ENCODE peak calls at places on chromosomes 11 and 22, in ten cellular contexts. Z is NCI-H1092; V is H9; Y is H4; R is HFF-Myc; B is dermis blood vessel endothelial cell; J is cardiac fibroblast; T is substantia nigra; C is stimulated activated CD8-positive, alpha-beta memory T cell treated with anti-CD3 and anti-CD28 coated beads, Interleukin-7, amount 100 ng/mL, for 1 hour; L is testis. O is an unnamed sample.
A peak's percentile ranks its signal among the peaks of the same experiment; 100 is the strongest.

GRCh38 chr11:1844221-1845094 is 5.7 kb downstream of the TNNI2 start:
- DNase-seq in Z (no peak), V (no peak), Y (no peak), R (no peak), B (peak; percentile 12), J (no peak), T (no peak), C (no peak), L (peak; percentile 68), O (no peak)

GRCh38 chr11:131748146-131749050 is 378.0 kb downstream of the NTM start:
- DNase-seq in Z (peak; percentile 51), V (peak; percentile 62), Y (peak; percentile 44), R (peak; percentile 39), B (peak; percentile 87), J (peak; percentile 93), T (peak; percentile 80), C (no peak), L (peak; percentile 74), O (peak; percentile 43)

GRCh38 chr11:58762284-58763119 is 30.8 kb upstream of the GLYAT start:
- DNase-seq in Z (no peak), V (no peak), Y (no peak), R (no peak), B (no peak), J (no peak), T (no peak), C (no peak), L (no peak), O (no peak)

GRCh38 chr22:41780714-41781507 is 19.6 kb upstream of the CCDC134 start:
- DNase-seq in Z (no peak), V (no peak), Y (peak; percentile 27), R (no peak), B (peak; percentile 47), J (peak; percentile 81), T (peak; percentile 22), C (peak; percentile 73), L (peak; percentile 33), O (peak; percentile 70)

GRCh38 chr22:45270095-45271020 is 14.4 kb upstream of the UPK3A start:
- DNase-seq in Z (no peak), V (no peak), Y (no peak), R (no peak), B (no peak), J (no peak), T (no peak), C (no peak), L (no peak), O (no peak)

GRCh38 chr11:128632151-128632791 is 44.9 kb upstream of the ETS1 start:
- DNase-seq in Z (no peak), V (peak; percentile 73), Y (peak; percentile 42), R (no peak), B (peak; percentile 78), J (peak; percentile 78), T (no peak), C (no peak), L (peak; percentile 45), O (no peak)

GRCh38 chr11:133163463-133164419 is 368.6 kb downstream of the OPCML start:
- DNase-seq in Z (peak; percentile 60), V (peak; percentile 40), Y (peak; percentile 12), R (no peak), B (peak; percentile 7), J (peak; percentile 31), T (peak; percentile 4), C (no peak), L (peak; percentile 21), O (no peak)

GRCh38 chr11:68379216-68379615 is 66.8 kb downstream of the LRP5 start:
- DNase-seq in Z (no peak), V (no peak), Y (no peak), R (no peak), B (peak; percentile 53), J (no peak), T (no peak), C (no peak), L (no peak), O (no peak)

GRCh38 chr11:44357734-44358133 is 47.8 kb upstream of the ALX4 start:
- DNase-seq in Z (no peak), V (no peak), Y (no peak), R (no peak), B (no peak), J (no peak), T (no peak), C (no peak), L (no peak), O (no peak)

GRCh38 chr22:19739911-19740449 is 16.6 kb downstream of the GP1BB start:
- DNase-seq in Z (no peak), V (no peak), Y (no peak), R (no peak), B (no peak), J (no peak), T (no peak), C (no peak), L (no peak), O (no peak)

GRCh38 chr11:31199403-31199802 is 170.1 kb downstream of the DCDC1 start:
- DNase-seq in Z (no peak), V (no peak), Y (no peak), R (no peak), B (no peak), J (no peak), T (no peak), C (no peak), L (no peak), O (no peak)

GRCh38 chr11:116691779-116692178 is 81.0 kb downstream of the BUD13 start:
- DNase-seq in Z (peak; percentile 63), V (peak; percentile 78), Y (no peak), R (no peak), B (peak; percentile 60), J (peak; percentile 43), T (peak; percentile 42), C (peak; percentile 35), L (peak; percentile 65), O (peak; percentile 50)

GRCh38 chr11:117600261-117600783 is 196.7 kb downstream of the DSCAML1 start:
- DNase-seq in Z (peak; percentile 56), V (peak; percentile 55), Y (no peak), R (no peak), B (no peak), J (no peak), T (peak; percentile 71), C (no peak), L (no peak), O (no peak)

GRCh38 chr22:37769056-37769455 is 38.7 kb upstream of the GCAT start:
- DNase-seq in Z (no peak), V (no peak), Y (no peak), R (no peak), B (no peak), J (no peak), T (no peak), C (no peak), L (no peak), O (no peak)

GRCh38 chr11:68012843-68013610 is 2.9 kb downstream of the ALDH3B1 start:
- DNase-seq in Z (no peak), V (no peak), Y (peak; percentile 97), R (peak; percentile 90), B (no peak), J (peak; percentile 97), T (peak; percentile 19), C (no peak), L (no peak), O (peak; percentile 91)

GRCh38 chr11:1131033-1131911 is 26.5 kb upstream of the MUC5AC start:
- DNase-seq in Z (peak; percentile 47), V (peak; percentile 37), Y (no peak), R (no peak), B (no peak), J (no peak), T (no peak), C (no peak), L (no peak), O (no peak)

GRCh38 chr11:71995726-71996291 is 2.9 kb upstream of the IL18BP start:
- DNase-seq in Z (no peak), V (no peak), Y (no peak), R (no peak), B (no peak), J (no peak), T (no peak), C (no peak), L (no peak), O (no peak)

GRCh38 chr11:62889484-62890437 is 9.1 kb downstream of the SLC3A2 start:
- DNase-seq in Z (no peak), V (no peak), Y (no peak), R (no peak), B (peak; percentile 84), J (peak; percentile 31), T (no peak), C (no peak), L (no peak), O (no peak)

GRCh38 chr11:72483412-72484186 is 49.3 kb upstream of the CLPB start:
- DNase-seq in Z (no peak), V (no peak), Y (peak; percentile 48), R (peak; percentile 20), B (peak; percentile 95), J (peak; percentile 87), T (no peak), C (no peak), L (no peak), O (no peak)

O was measured in lung.